ENCODE peak calls at places on chromosomes 12 and 14, in four cellular contexts. D is upper lobe of right lung, O is left ventricle myocardium inferior, P is heart left ventricle. U is an unnamed sample.

GRCh38 chr12:55829967-55830600 is 697 bp upstream of the DNAJC14 start:
- DNase-seq in D (peak; percentile 84), P (peak; percentile 70), O (peak; percentile 57), U (no peak)

GRCh38 chr12:14249368-14249767 is 116.1 kb upstream of the ATF7IP start:
- DNase-seq in D (no peak), P (no peak), O (no peak), U (no peak)

GRCh38 chr12:21697829-21698630 is 40.4 kb upstream of the LDHB start:
- DNase-seq in P (no peak), O (no peak), D (no peak), U (peak; percentile 41)

GRCh38 chr14:104870368-104871144 is 5.5 kb downstream of the CEP170B start:
- DNase-seq in D (peak; percentile 69), P (peak; percentile 58), O (peak; percentile 16), U (no peak)

GRCh38 chr12:10705655-10706054 is 17.5 kb downstream of the YBX3 start:
- DNase-seq in D (no peak), O (no peak), P (no peak), U (no peak)

GRCh38 chr14:63764103-63764502 is 36.2 kb upstream of the SGPP1 start:
- DNase-seq in D (no peak), P (no peak), O (no peak), U (no peak)

GRCh38 chr14:22200977-22201605 is 387.9 kb downstream of the DAD1 start:
- DNase-seq in P (no peak), D (no peak), O (no peak), U (peak; percentile 85)

GRCh38 chr14:81716953-81717352 is 183.3 kb upstream of the SEL1L start:
- DNase-seq in D (no peak), P (no peak), O (no peak), U (no peak)

GRCh38 chr14:56752428-56752827 is 57.9 kb downstream of the OTX2 start:
- DNase-seq in O (no peak), D (no peak), P (no peak), U (no peak)

GRCh38 chr12:23474438-23475000 is 475.0 kb downstream of the SOX5 start:
- DNase-seq in D (no peak), O (no peak), P (no peak), U (no peak)

GRCh38 chr12:118063567-118064391 is 2.8 kb upstream of the WSB2 start:
- DNase-seq in O (no peak), D (no peak), P (no peak), U (peak; percentile 30)

GRCh38 chr12:108647936-108648287 is 14.2 kb upstream of the SELPLG start:
- DNase-seq in O (no peak), P (no peak), D (no peak), U (no peak)

GRCh38 chr12:100758083-100758482 is 36.5 kb upstream of the ANO4 start:
- DNase-seq in P (no peak), D (no peak), O (no peak), U (no peak)

GRCh38 chr14:102659797-102660196 is 67.3 kb downstream of the RCOR1 start:
- DNase-seq in D (no peak), P (no peak), O (no peak), U (peak; percentile 62)

GRCh38 chr12:47718531-47718930 is 6.8 kb downstream of the ENDOU start:
- DNase-seq in D (no peak), P (no peak), O (no peak), U (no peak)

GRCh38 chr12:98799411-98799810 is 154.3 kb downstream of the APAF1 start:
- DNase-seq in D (no peak), P (no peak), O (no peak), U (no peak)

GRCh38 chr12:4974217-4974616 is 64.5 kb downstream of the KCNA1 start:
- DNase-seq in O (no peak), P (no peak), D (no peak), U (no peak)

GRCh38 chr12:4969405-4969804 is 59.7 kb downstream of the KCNA1 start:
- DNase-seq in D (no peak), O (no peak), P (no peak), U (no peak)
- H3K27me3 ChIP-seq in D (peaks cover 16% of the 10 kb centered on the region), O (peaks cover 52% of the 10 kb centered on the region), P (no peaks in the 10 kb centered on the region), U (no peaks in the 10 kb centered on the region)

GRCh38 chr12:6825398-6826124 is 2.6 kb upstream of the P3H3 start:
- DNase-seq in O (peak; percentile 87), P (peak; percentile 92), D (peak; percentile 89), U (peak; percentile 68)
- H3K27me3 ChIP-seq in O (peaks cover 22% of the 10 kb centered on the region), P (peaks cover 21% of the 10 kb centered on the region), D (no peaks in the 10 kb centered on the region), U (peaks cover 21% of the 10 kb centered on the region)

DNA sequence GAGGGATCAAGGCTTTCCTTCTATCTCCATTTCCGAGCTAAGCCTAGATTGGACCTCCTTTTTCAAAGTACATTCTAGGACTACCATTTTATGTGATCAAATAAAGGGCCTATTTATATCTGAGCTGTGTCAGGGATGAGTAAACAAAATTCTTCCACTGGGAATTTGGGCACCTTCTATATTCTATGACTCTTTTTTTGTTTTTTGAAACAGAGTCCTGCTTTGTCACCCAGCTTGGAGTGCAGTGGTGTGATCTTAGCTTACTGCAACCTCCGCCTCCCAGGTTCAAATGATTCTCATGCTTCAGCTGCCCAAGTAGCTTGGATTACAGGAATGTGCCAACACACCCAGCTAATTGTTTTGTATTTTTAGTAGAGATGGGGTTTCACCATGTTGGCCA is 64.8 kb downstream of the DRAM1 start:
- DNase-seq in O (no peak), D (no peak), P (no peak), U (no peak)
- H3K27me3 ChIP-seq in O (peaks cover 9% of the 10 kb centered on the region), D (no peaks in the 10 kb centered on the region), P (no peaks in the 10 kb centered on the region), U (no peaks in the 10 kb centered on the region)

GRCh38 chr12:52392465-52393007 is 7.1 kb upstream of the KRT84 start:
- DNase-seq in D (no peak), O (no peak), P (no peak), U (peak; percentile 78)
- H3K27me3 ChIP-seq in D (peaks cover 10% of the 10 kb centered on the region), O (peaks cover 41% of the 10 kb centered on the region), P (no peaks in the 10 kb centered on the region), U (no peaks in the 10 kb centered on the region)

DNA sequence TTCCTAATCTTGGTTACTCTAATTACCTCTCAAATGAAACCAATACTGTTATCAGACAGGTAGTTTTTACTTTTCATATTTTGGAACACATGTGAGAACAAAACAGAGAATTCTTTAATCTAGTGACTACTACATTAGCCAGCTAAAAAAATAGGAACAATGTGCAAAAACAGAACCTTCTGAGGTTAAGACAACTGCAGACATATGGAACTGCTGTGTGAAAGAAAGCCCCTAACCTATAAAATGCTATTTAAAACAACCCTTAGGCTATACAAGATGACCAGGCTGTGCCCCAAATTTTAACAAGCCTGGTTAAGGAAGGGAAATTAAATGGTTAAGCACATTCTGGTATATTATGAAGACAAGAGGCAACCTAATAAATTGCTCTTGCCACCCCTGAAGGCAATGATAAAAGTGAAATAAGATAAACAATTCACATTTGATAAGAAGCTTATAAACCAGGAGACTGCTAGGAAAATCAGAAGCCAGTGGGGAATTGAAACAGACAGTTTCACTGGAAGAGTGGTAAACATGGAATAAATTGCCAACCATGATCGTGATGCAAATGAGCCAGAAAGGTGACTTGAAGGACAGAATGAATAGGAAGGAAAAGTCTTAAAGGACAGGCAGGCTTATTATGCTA is 7.4 kb downstream of the GTSF1 start:
- DNase-seq in D (no peak), P (no peak), O (no peak), U (no peak)
- H3K27me3 ChIP-seq in D (no peaks in the 10 kb centered on the region), P (no peaks in the 10 kb centered on the region), O (peaks cover 47% of the 10 kb centered on the region), U (peaks cover 4% of the 10 kb centered on the region)

GRCh38 chr14:96586056-96586455 is 83.9 kb downstream of the PAPOLA start:
- DNase-seq in P (no peak), O (no peak), D (no peak), U (no peak)

GRCh38 chr14:96586921-96587822 is 85.0 kb downstream of the PAPOLA start:
- DNase-seq in P (no peak), D (no peak), O (no peak), U (no peak)

GRCh38 chr14:96588410-96589249 is 86.4 kb downstream of the PAPOLA start:
- DNase-seq in O (no peak), P (no peak), D (peak; percentile 25), U (no peak)

GRCh38 chr14:96589577-96589976 is 87.4 kb downstream of the PAPOLA start:
- DNase-seq in P (no peak), O (no peak), D (peak; percentile 6), U (no peak)

DNA sequence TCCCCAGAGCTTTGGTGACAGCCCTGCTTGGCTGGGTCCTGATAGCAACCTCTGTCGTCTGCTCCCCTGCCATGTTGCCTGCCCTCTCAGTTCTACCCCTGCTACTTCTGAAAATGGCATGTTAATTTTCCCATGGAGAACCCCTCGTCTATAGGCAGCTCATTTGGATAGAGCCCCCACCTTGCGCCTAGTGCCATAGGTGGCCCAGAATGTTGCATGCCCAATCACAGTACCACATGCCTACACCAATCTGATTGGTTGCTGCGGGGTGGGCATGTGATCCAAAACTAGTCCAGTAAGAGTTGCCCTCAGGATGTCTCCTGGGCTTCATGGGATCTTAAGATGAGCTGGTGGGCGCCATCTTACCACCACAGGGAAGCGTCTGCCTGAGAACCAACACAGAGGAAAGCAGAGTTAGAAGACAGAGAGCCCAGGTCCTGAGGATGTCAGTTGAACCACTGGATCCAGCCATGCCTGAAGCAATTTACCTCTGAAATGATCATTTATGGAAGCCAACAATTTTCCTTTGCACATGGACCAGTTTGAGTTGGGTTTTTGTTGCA is 85.7 kb downstream of the PAPOLA start:
- DNase-seq in O (no peak), P (no peak), D (no peak), U (no peak)
- H3K27me3 ChIP-seq in O (peaks cover 78% of the 10 kb centered on the region), P (peaks cover 3% of the 10 kb centered on the region), D (peaks cover 8% of the 10 kb centered on the region), U (no peaks in the 10 kb centered on the region)

GRCh38 chr14:64879635-64880381 is at the start of gene SPTB:
- DNase-seq in P (peak; percentile 76), O (peak; percentile 76), D (peak; percentile 73), U (no peak)
- H3K27me3 ChIP-seq in P (peaks cover 14% of the 10 kb centered on the region), O (peaks cover 65% of the 10 kb centered on the region), D (peaks cover 60% of the 10 kb centered on the region), U (peaks cover 39% of the 10 kb centered on the region)

U was measured in bronchial epithelial cell.